ENCODE peak calls at places on chromosomes 13 and 19, in four cellular contexts. One of them, this sample, is unnamed.

GRCh38 chr13:30580852-30581502 is 36.7 kb upstream of the USPL1 start:
- DNase-seq in H1: no peak
- DNase-seq in GM12878: no peak
- DNase-seq in HepG2: no peak
- DNase-seq in this sample: no peak

GRCh38 chr13:33940256-33940655 is 122.3 kb downstream of the RFC3 start:
- DNase-seq in H1: no peak
- DNase-seq in GM12878: no peak
- DNase-seq in HepG2: no peak
- DNase-seq in this sample: no peak

GRCh38 chr19:19486343-19487076 is 28.8 kb downstream of the TSSK6 start:
- DNase-seq in H1: no peak
- DNase-seq in GM12878: no peak
- DNase-seq in HepG2: no peak
- DNase-seq in this sample: no peak

GRCh38 chr19:6707011-6707657 is 13.3 kb downstream of the C3 start:
- DNase-seq in H1: no peak
- DNase-seq in GM12878: no peak
- DNase-seq in HepG2: no peak
- DNase-seq in this sample: no peak

GRCh38 chr13:37443538-37443937 is 155.0 kb downstream of the POSTN start:
- DNase-seq in H1: no peak
- DNase-seq in GM12878: no peak
- DNase-seq in HepG2: no peak
- DNase-seq in this sample: no peak

GRCh38 chr19:35557539-35558399 is 5.7 kb downstream of the ATP4A start:
- DNase-seq in H1: peak; percentile 86
- DNase-seq in GM12878: no peak
- DNase-seq in HepG2: no peak
- DNase-seq in this sample: peak; percentile 75

GRCh38 chr19:38211206-38211605 is 12.8 kb downstream of the DPF1 start:
- DNase-seq in H1: no peak
- DNase-seq in GM12878: no peak
- DNase-seq in HepG2: no peak
- DNase-seq in this sample: no peak

GRCh38 chr13:39451860-39452301 is 151.1 kb downstream of the LHFPL6 start:
- DNase-seq in H1: no peak
- DNase-seq in GM12878: no peak
- DNase-seq in HepG2: no peak
- DNase-seq in this sample: no peak

GRCh38 chr13:90256746-90257145 is 1090.7 kb upstream of the MIR17HG start:
- DNase-seq in H1: no peak
- DNase-seq in GM12878: no peak
- DNase-seq in HepG2: no peak
- DNase-seq in this sample: no peak

GRCh38 chr13:110944121-110944967 is 29.5 kb upstream of the ANKRD10 start:
- DNase-seq in H1: no peak
- DNase-seq in GM12878: no peak
- DNase-seq in HepG2: peak; percentile 52
- DNase-seq in this sample: no peak

GRCh38 chr13:48775804-48776203 is 122.1 kb downstream of the CYSLTR2 start:
- DNase-seq in H1: no peak
- DNase-seq in GM12878: no peak
- DNase-seq in HepG2: no peak
- DNase-seq in this sample: no peak

GRCh38 chr13:48175200-48175599 is 57.8 kb upstream of the ITM2B start:
- DNase-seq in H1: no peak
- DNase-seq in GM12878: no peak
- DNase-seq in HepG2: no peak
- DNase-seq in this sample: no peak

GRCh38 chr13:61654501-61654900 is 238.9 kb upstream of the PCDH20 start:
- DNase-seq in H1: no peak
- DNase-seq in GM12878: no peak
- DNase-seq in HepG2: no peak
- DNase-seq in this sample: no peak

GRCh38 chr13:27791901-27792392 is 336 bp upstream of the GSX1 start:
- DNase-seq in H1: no peak
- DNase-seq in GM12878: no peak
- DNase-seq in HepG2: no peak
- DNase-seq in this sample: no peak

DNA sequence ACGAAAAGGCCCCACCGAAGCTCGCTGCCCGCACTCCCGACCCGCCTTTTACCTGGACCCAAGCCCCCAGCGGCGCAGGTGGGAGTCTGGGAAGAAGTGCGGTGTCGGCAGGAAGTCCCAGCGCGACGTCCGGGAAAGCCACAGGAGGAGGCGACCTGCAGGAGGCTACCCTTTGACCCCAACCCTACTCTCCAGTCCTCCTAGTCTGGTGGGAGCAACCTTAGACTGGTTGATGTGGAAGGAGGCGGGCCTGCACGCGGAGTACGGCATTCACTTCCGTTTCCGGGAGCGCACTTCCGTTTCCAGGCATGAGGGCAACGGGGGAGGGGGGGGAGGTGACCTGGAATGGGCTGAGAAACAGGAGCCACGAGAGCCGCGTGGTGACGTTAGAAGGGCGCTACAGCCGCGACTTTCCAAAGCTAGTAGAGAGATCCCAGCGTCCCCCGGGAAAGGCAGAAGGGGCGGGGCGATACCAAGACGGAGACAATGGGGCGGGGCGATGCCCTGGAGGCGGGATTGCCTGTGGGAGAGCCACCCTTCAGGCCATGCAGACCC is 28.5 kb downstream of the ZNF266 start:
- DNase-seq in H1: peak; percentile 19
- DNase-seq in GM12878: no peak
- DNase-seq in HepG2: no peak
- DNase-seq in this sample: peak; percentile 96
- TF ChIP-seq ZNF274 in H1: no peak
- TF ChIP-seq ZNF274 in GM12878: no peak
- TF ChIP-seq ZNF274 in HepG2: no peak
- TF ChIP-seq ZNF274 in this sample: no peak

GRCh38 chr19:2306971-2307370 is 983 bp downstream of the LINGO3 start:
- DNase-seq in H1: no peak
- DNase-seq in GM12878: no peak
- DNase-seq in HepG2: no peak
- DNase-seq in this sample: no peak

GRCh38 chr19:2311093-2311492 is 3.1 kb upstream of the LINGO3 start:
- DNase-seq in H1: no peak
- DNase-seq in GM12878: no peak
- DNase-seq in HepG2: no peak
- DNase-seq in this sample: no peak

GRCh38 chr19:2308114-2308556 is at the start of gene LINGO3:
- DNase-seq in H1: no peak
- DNase-seq in GM12878: no peak
- DNase-seq in HepG2: no peak
- DNase-seq in this sample: no peak

GRCh38 chr19:2307518-2308012 is 389 bp downstream of the LINGO3 start:
- DNase-seq in H1: no peak
- DNase-seq in GM12878: no peak
- DNase-seq in HepG2: no peak
- DNase-seq in this sample: no peak

DNA sequence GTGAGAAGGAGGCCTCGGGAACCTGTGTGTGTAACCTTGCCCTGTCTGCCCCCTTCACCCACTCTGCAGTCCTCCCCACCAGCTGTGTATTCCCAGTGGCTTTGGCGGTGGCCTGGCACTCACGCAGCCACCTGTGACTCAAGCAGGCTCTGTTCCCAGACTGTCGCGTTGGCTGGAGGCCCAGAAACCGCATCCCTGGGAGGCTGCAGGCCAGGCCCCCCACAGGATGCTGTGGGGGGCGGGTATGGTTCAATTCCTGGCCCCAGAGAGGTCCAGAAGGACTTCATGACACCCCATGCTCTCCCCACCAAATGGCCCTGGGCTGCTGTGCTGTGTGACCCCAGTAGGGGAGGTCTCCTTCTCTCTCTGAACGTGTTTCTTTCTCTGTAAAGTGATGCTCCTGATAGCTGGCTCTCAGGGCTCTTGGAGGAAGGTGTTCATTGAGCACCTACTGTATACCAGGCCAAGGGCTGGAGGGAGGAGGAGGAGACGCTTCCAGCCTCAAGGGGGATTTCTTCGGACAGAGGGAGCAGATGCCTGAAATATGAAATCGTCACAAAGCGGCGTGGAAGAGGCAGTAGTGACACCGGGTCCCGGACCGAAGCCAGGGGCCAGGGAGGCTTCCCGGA is 1.9 kb upstream of the LINGO3 start:
- DNase-seq in H1: no peak
- DNase-seq in GM12878: no peak
- DNase-seq in HepG2: no peak
- DNase-seq in this sample: no peak
- TF ChIP-seq SUZ12 in H1: no peak
- TF ChIP-seq SUZ12 in GM12878: no peak
- TF ChIP-seq SUZ12 in HepG2: no peak
- TF ChIP-seq SUZ12 in this sample: no peak

GRCh38 chr19:18450934-18451836 is 13.3 kb upstream of the ISYNA1 start:
- DNase-seq in H1: no peak
- DNase-seq in GM12878: no peak
- DNase-seq in HepG2: peak; percentile 63
- DNase-seq in this sample: no peak
- TF ChIP-seq ZNF274 in H1: no peak
- TF ChIP-seq ZNF274 in GM12878: no peak
- TF ChIP-seq ZNF274 in HepG2: no peak
- TF ChIP-seq ZNF274 in this sample: no peak

GRCh38 chr13:50170447-50171037 is 155.3 kb downstream of the KCNRG start:
- DNase-seq in H1: no peak
- DNase-seq in GM12878: no peak
- DNase-seq in HepG2: no peak
- DNase-seq in this sample: no peak

GRCh38 chr13:50168803-50169202 is 153.6 kb downstream of the KCNRG start:
- DNase-seq in H1: no peak
- DNase-seq in GM12878: no peak
- DNase-seq in HepG2: no peak
- DNase-seq in this sample: no peak

GRCh38 chr13:50174630-50175029 is 159.4 kb downstream of the KCNRG start:
- DNase-seq in H1: no peak
- DNase-seq in GM12878: no peak
- DNase-seq in HepG2: no peak
- DNase-seq in this sample: no peak

GRCh38 chr13:50167967-50168366 is 152.7 kb downstream of the KCNRG start:
- DNase-seq in H1: no peak
- DNase-seq in GM12878: no peak
- DNase-seq in HepG2: no peak
- DNase-seq in this sample: no peak

GRCh38 chr13:50171585-50172282 is 156.5 kb downstream of the KCNRG start:
- DNase-seq in H1: no peak
- DNase-seq in GM12878: no peak
- DNase-seq in HepG2: no peak
- DNase-seq in this sample: no peak
- TF ChIP-seq SUZ12 in H1: no peak
- TF ChIP-seq SUZ12 in GM12878: no peak
- TF ChIP-seq SUZ12 in HepG2: no peak
- TF ChIP-seq SUZ12 in this sample: no peak

This sample was measured in NT2/D1.